ENCODE peak calls at places on chromosomes 2 and 18, in four cellular contexts. One of them, this sample, is unnamed.

GRCh38 chr2:240935101-240935876 is 29.2 kb downstream of the CROCC2 start:
- DNase-seq in choroid plexus epithelial cell: no peak
- DNase-seq in NT2/D1: no peak
- DNase-seq in cardiac muscle cell: no peak
- DNase-seq in this sample: no peak

GRCh38 chr2:20430461-20431302 is 16.2 kb upstream of the RHOB start:
- DNase-seq in choroid plexus epithelial cell: no peak
- DNase-seq in cardiac muscle cell: no peak
- DNase-seq in NT2/D1: no peak
- DNase-seq in this sample: no peak

GRCh38 chr2:149080104-149080503 is 41.6 kb downstream of the LYPD6B start:
- DNase-seq in cardiac muscle cell: peak
- DNase-seq in NT2/D1: no peak
- DNase-seq in choroid plexus epithelial cell: no peak
- DNase-seq in this sample: no peak

GRCh38 chr2:231125272-231125671 is 430 bp upstream of the HTR2B start:
- DNase-seq in choroid plexus epithelial cell: no peak
- DNase-seq in cardiac muscle cell: no peak
- DNase-seq in NT2/D1: no peak
- DNase-seq in this sample: no peak

GRCh38 chr2:134154269-134154668 is 99.6 kb upstream of the MGAT5 start:
- DNase-seq in cardiac muscle cell: no peak
- DNase-seq in choroid plexus epithelial cell: no peak
- DNase-seq in NT2/D1: no peak
- DNase-seq in this sample: no peak

GRCh38 chr18:13563390-13563805 is 163.0 kb downstream of the FAM210A start:
- DNase-seq in cardiac muscle cell: no peak
- DNase-seq in NT2/D1: no peak
- DNase-seq in choroid plexus epithelial cell: no peak
- DNase-seq in this sample: no peak

GRCh38 chr18:44036500-44036899 is 644.2 kb upstream of the SETBP1 start:
- DNase-seq in NT2/D1: no peak
- DNase-seq in choroid plexus epithelial cell: peak
- DNase-seq in cardiac muscle cell: peak
- DNase-seq in this sample: no peak

GRCh38 chr2:128638741-128639477 is 320.2 kb upstream of the HS6ST1 start:
- DNase-seq in NT2/D1: peak
- DNase-seq in cardiac muscle cell: no peak
- DNase-seq in choroid plexus epithelial cell: peak
- DNase-seq in this sample: peak